ENCODE peak calls at places on chromosome 2, in six cellular contexts. Q is HCT116, Z is GM12891, J is uterus, D is spleen, M is Peyer's patch. T is an unnamed sample.

GRCh38 chr2:111905990-111906735 is 7.8 kb downstream of the MERTK start:
- DNase-seq in D (no peak), Q (no peak), Z (no peak), M (peak; percentile 28), J (no peak), T (no peak)

GRCh38 chr2:96501471-96501874 is 3.7 kb downstream of the NEURL3 start:
- DNase-seq in Q (no peak), J (no peak), Z (peak; percentile 42), D (peak; percentile 75), M (no peak), T (no peak)

GRCh38 chr2:78420132-78420531 is 605.4 kb upstream of the REG3G start:
- DNase-seq in D (no peak), J (no peak), M (no peak), Z (no peak), Q (no peak), T (no peak)

GRCh38 chr2:230935132-230935435 is 10.0 kb upstream of the GPR55 start:
- DNase-seq in Q (no peak), J (no peak), D (no peak), Z (no peak), M (no peak), T (no peak)

GRCh38 chr2:54657664-54658083 is 65.8 kb upstream of the EML6 start:
- DNase-seq in M (peak; percentile 61), Q (peak; percentile 23), J (peak; percentile 51), Z (peak; percentile 31), D (peak; percentile 80), T (peak; percentile 42)

GRCh38 chr2:166106431-166107015 is 21.3 kb downstream of the SCN1A start:
- DNase-seq in Q (no peak), J (no peak), D (no peak), M (no peak), Z (no peak), T (no peak)

GRCh38 chr2:146370821-146371220 is 1474.0 kb upstream of the ACVR2A start:
- DNase-seq in Q (no peak), Z (no peak), J (no peak), D (no peak), M (no peak), T (no peak)

GRCh38 chr2:239319261-239319661 is 81.6 kb downstream of the HDAC4 start:
- DNase-seq in Z (no peak), Q (no peak), J (peak; percentile 61), M (no peak), D (peak; percentile 83), T (peak; percentile 23)

GRCh38 chr2:63440612-63441011 is 147.7 kb downstream of the WDPCP start:
- DNase-seq in Q (no peak), Z (no peak), J (no peak), D (no peak), M (no peak), T (no peak)

GRCh38 chr2:161415467-161416293 is 417 bp upstream of the TBR1 start:
- DNase-seq in M (no peak), Q (no peak), Z (no peak), D (no peak), J (no peak), T (no peak)

GRCh38 chr2:158725496-158725895 is 69.6 kb upstream of the DAPL1 start:
- DNase-seq in J (no peak), Q (no peak), Z (no peak), D (no peak), M (no peak), T (no peak)

GRCh38 chr2:46134531-46135229 is 162.5 kb upstream of the EPAS1 start:
- DNase-seq in M (no peak), D (no peak), Z (no peak), J (peak; percentile 40), Q (no peak), T (no peak)

GRCh38 chr2:55843096-55843991 is 80.2 kb downstream of the EFEMP1 start:
- DNase-seq in M (no peak), Q (no peak), D (no peak), J (no peak), Z (no peak), T (no peak)

GRCh38 chr2:189797902-189798301 is 13.7 kb downstream of the PMS1 start:
- DNase-seq in J (no peak), D (no peak), Z (no peak), M (no peak), Q (no peak), T (no peak)

GRCh38 chr2:168185583-168186274 is 61.7 kb downstream of the STK39 start:
- DNase-seq in J (no peak), D (no peak), Z (no peak), Q (no peak), M (no peak), T (no peak)

GRCh38 chr2:102773149-102773706 is 11.4 kb downstream of the TMEM182 start:
- DNase-seq in M (no peak), Q (no peak), Z (no peak), D (no peak), J (no peak), T (no peak)

GRCh38 chr2:28902584-28902983 is 8.1 kb downstream of the WDR43 start:
- DNase-seq in Z (no peak), M (no peak), D (no peak), Q (no peak), J (no peak), T (no peak)
- TF ChIP-seq POLR2A in Z (no peak), M (no peak), D (no peak), Q (no peak), J (no peak), T (no peak)

DNA sequence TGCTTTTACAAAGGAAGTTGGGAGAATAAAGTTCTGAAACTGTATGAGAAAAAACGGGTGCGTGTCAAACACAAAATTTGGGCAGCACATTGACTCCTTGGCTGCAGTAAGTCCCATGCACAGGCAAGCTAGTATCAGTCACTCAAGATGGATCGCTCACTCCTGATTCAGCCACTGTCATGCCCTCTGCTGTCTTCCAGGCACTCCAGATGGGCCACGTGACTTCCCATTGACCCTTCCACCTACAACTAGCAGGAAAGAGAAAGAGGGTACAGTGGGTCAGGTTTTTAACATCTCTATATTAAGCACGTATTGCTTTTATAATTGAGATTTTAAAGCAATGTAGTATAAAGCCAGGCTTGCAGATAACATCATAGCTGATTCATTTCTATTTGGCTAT is 8.6 kb downstream of the ARHGEF33 start:
- DNase-seq in J (no peak), Z (no peak), D (no peak), M (no peak), Q (no peak), T (no peak)
- TF ChIP-seq POLR2A in J (no peak), Z (no peak), D (no peak), M (no peak), Q (no peak), T (no peak)

DNA sequence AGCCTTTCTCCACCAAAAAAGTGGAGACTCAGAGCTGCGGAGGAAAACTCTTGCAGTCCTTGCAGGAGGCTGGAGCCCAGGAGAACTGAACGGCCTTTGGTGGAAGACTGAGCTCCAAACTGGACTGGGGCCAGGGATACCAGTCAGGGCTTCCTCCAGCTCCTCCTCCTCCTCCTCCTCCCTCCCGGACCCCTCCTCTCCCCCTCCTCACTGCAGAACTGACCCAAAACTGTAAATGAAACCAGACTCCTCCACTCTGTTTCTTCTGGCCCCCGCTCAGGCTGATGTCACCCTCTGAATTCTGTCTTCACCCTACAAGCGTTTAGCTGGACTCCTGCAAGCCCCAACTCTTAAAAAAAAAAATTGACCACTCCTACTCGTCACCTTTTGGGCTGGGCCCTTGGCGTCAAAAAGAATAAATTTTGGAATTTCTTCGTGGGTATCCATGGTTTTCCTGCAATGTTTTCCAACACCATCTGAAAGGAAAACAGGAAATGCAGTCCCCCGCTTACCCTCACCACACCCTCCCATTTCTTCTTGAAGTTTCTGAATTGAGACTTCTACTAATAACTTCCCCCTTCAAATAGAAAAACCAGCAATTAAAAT is at the start of gene COL6A3:
- DNase-seq in J (peak; percentile 91), Q (no peak), M (no peak), D (no peak), Z (no peak), T (no peak)
- TF ChIP-seq POLR2A in J (peak; percentile 64), Q (no peak), M (no peak), D (peak; percentile 30), Z (no peak), T (peak; percentile 19)

GRCh38 chr2:23925702-23926288 is 1.1 kb downstream of the ATAD2B start:
- DNase-seq in Q (no peak), M (peak; percentile 76), J (peak; percentile 35), D (no peak), Z (peak; percentile 54), T (peak; percentile 40)
- TF ChIP-seq POLR2A in Q (no peak), M (peak; percentile 22), J (peak; percentile 15), D (peak; percentile 66), Z (peak; percentile 93), T (peak; percentile 18)

GRCh38 chr2:237213325-237214040 is 127.8 kb downstream of the COPS8 start:
- DNase-seq in D (no peak), J (peak; percentile 71), Z (no peak), M (no peak), Q (no peak), T (peak; percentile 39)
- TF ChIP-seq POLR2A in D (no peak), J (no peak), Z (no peak), M (no peak), Q (no peak), T (no peak)

GRCh38 chr2:122193622-122194021 is 438.2 kb downstream of the TSN start:
- DNase-seq in J (no peak), D (no peak), Z (no peak), M (no peak), Q (no peak), T (no peak)

GRCh38 chr2:122194546-122194945 is 439.1 kb downstream of the TSN start:
- DNase-seq in Q (no peak), Z (no peak), M (no peak), J (no peak), D (no peak), T (no peak)

GRCh38 chr2:122186761-122187222 is 431.3 kb downstream of the TSN start:
- DNase-seq in J (no peak), D (no peak), M (no peak), Z (no peak), Q (no peak), T (no peak)

DNA sequence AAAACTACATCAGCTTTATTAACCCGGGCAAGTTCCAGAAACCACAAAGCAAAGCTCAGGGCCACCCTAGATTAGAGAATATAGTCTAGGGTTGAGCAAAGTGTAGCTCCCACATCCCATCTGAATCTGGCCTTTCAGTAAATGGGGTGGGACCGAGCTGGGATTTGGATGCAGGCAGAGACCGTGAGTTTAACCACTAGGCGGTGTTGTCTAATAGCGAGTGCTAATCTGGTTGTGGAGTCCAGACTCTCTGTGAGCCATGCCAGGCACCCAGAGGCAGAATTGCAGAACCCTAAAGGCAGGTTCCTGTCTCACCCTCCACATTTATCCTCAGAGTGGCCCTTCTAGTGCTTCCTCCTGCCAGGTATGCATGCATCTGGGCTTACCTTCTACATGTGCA is 435.9 kb downstream of the TSN start:
- DNase-seq in J (no peak), D (no peak), Q (peak; percentile 2), Z (no peak), M (no peak), T (peak; percentile 49)
- TF ChIP-seq POLR2A in J (no peak), D (no peak), Q (no peak), Z (no peak), M (no peak), T (no peak)

GRCh38 chr2:135820003-135820618 is 16.9 kb downstream of the LCT start:
- DNase-seq in Q (no peak), Z (peak; percentile 45), J (no peak), M (peak; percentile 22), D (no peak), T (peak; percentile 21)
- TF ChIP-seq POLR2A in Q (no peak), Z (peak; percentile 54), J (no peak), M (no peak), D (no peak), T (no peak)